ENCODE peak calls at places on chromosome 22, in four cellular contexts. Q is K562, R is HepG2, X is GM12878. C is an unnamed sample.

GRCh38 chr22:46777609-46777970 is 15.1 kb downstream of the TBC1D22A start:
- DNase-seq in Q (no peak), R (no peak), X (no peak), C (no peak)

GRCh38 chr22:36415415-36416168 is 27.8 kb upstream of the MYH9 start:
- DNase-seq in Q (no peak), R (no peak), X (no peak), C (no peak)

GRCh38 chr22:39567135-39567946 is 3.2 kb upstream of the CACNA1I start:
- DNase-seq in Q (no peak), R (no peak), X (no peak), C (no peak)

GRCh38 chr22:45525480-45525879 is 22.8 kb downstream of the FBLN1 start:
- DNase-seq in Q (no peak), R (no peak), X (no peak), C (no peak)

GRCh38 chr22:46030241-46030880 is 53.4 kb upstream of the WNT7B start:
- DNase-seq in Q (no peak), R (no peak), X (no peak), C (no peak)

GRCh38 chr22:19877626-19878339 is 23.1 kb upstream of the GNB1L start:
- DNase-seq in Q (no peak), R (no peak), X (no peak), C (no peak)

GRCh38 chr22:36405671-36406070 is 17.9 kb upstream of the MYH9 start:
- DNase-seq in Q (no peak), R (no peak), X (no peak), C (no peak)

GRCh38 chr22:46280063-46280817 is 12.4 kb downstream of the TTC38 start:
- DNase-seq in Q (no peak), R (no peak), X (no peak), C (no peak)

GRCh38 chr22:24810043-24810749 is 4.2 kb downstream of the SGSM1 start:
- DNase-seq in Q (no peak), R (no peak), X (no peak), C (no peak)

GRCh38 chr22:44919691-44920090 is 90.1 kb downstream of the PHF21B start:
- DNase-seq in Q (no peak), R (no peak), X (no peak), C (no peak)

GRCh38 chr22:20084547-20085413 is 4.7 kb downstream of the DGCR8 start:
- DNase-seq in Q (peak), R (peak), X (no peak), C (peak)

GRCh38 chr22:28581020-28581419 is 98.6 kb downstream of the TTC28 start:
- DNase-seq in Q (no peak), R (no peak), X (no peak), C (no peak)

GRCh38 chr22:28955817-28956216 is 72.4 kb downstream of the ZNRF3 start:
- DNase-seq in Q (no peak), R (no peak), X (peak), C (no peak)

GRCh38 chr22:24137595-24137994 is 43.7 kb upstream of the SUSD2 start:
- DNase-seq in Q (no peak), R (no peak), X (no peak), C (no peak)

GRCh38 chr22:36644333-36644757 is 59.2 kb downstream of the CACNG2 start:
- DNase-seq in Q (peak), R (peak), X (no peak), C (peak)

GRCh38 chr22:23218867-23219251 is 38.5 kb downstream of the BCR start:
- DNase-seq in Q (no peak), R (peak), X (no peak), C (peak)

GRCh38 chr22:46842606-46843005 is 80.2 kb downstream of the TBC1D22A start:
- DNase-seq in Q (no peak), R (no peak), X (no peak), C (no peak)

GRCh38 chr22:37138879-37139561 is 10.7 kb downstream of the IL2RB start:
- DNase-seq in Q (no peak), R (no peak), X (no peak), C (no peak)

GRCh38 chr22:23557036-23557435 is 23.1 kb downstream of the IGLL1 start:
- DNase-seq in Q (no peak), R (no peak), X (no peak), C (no peak)

GRCh38 chr22:39729141-39729934 is 158.8 kb downstream of the CACNA1I start:
- DNase-seq in Q (no peak), R (no peak), X (no peak), C (no peak)

GRCh38 chr22:18032455-18033101 is 8.2 kb upstream of the MICAL3 start:
- DNase-seq in Q (no peak), R (no peak), X (no peak), C (no peak)

GRCh38 chr22:40624770-40625169 is 11.7 kb downstream of the MRTFA start:
- DNase-seq in Q (no peak), R (no peak), X (no peak), C (no peak)

GRCh38 chr22:23181763-23182288 is 1.5 kb downstream of the BCR start:
- DNase-seq in Q (no peak), R (no peak), X (no peak), C (no peak)

GRCh38 chr22:45254388-45254787 is 13.7 kb upstream of the KIAA0930 start:
- DNase-seq in Q (no peak), R (no peak), X (no peak), C (no peak)

GRCh38 chr22:41600976-41601375 is 11.3 kb upstream of the PMM1 start:
- DNase-seq in Q (no peak), R (no peak), X (no peak), C (no peak)

GRCh38 chr22:35072939-35073338 is 7.0 kb downstream of the ISX start:
- DNase-seq in Q (no peak), R (no peak), X (no peak), C (no peak)

GRCh38 chr22:46537946-46538815 is 761 bp upstream of the CELSR1 start:
- DNase-seq in Q (no peak), R (no peak), X (no peak), C (no peak)

GRCh38 chr22:45455212-45455611 is 41.7 kb downstream of the RIBC2 start:
- DNase-seq in Q (no peak), R (no peak), X (no peak), C (no peak)

GRCh38 chr22:37021710-37022482 is 2.4 kb downstream of the MPST start:
- DNase-seq in Q (peak), R (no peak), X (no peak), C (peak)

GRCh38 chr22:17912942-17913704 is 111.2 kb downstream of the MICAL3 start:
- DNase-seq in Q (no peak), R (no peak), X (no peak), C (no peak)

GRCh38 chr22:19691721-19692341 is 22.5 kb upstream of the SEPTIN5 start:
- DNase-seq in Q (peak), R (no peak), X (no peak), C (peak)

GRCh38 chr22:39240841-39241631 is 3.7 kb downstream of the PDGFB start:
- DNase-seq in Q (no peak), R (peak), X (no peak), C (no peak)

GRCh38 chr22:18056161-18056666 is 21.6 kb upstream of the PEX26 start:
- DNase-seq in Q (peak), R (peak), X (no peak), C (no peak)

GRCh38 chr22:19619144-19620009 is 94.9 kb upstream of the SEPTIN5 start:
- DNase-seq in Q (no peak), R (no peak), X (peak), C (no peak)

GRCh38 chr22:45240810-45241631 is at the start of gene KIAA0930:
- DNase-seq in Q (peak), R (peak), X (no peak), C (peak)

DNA sequence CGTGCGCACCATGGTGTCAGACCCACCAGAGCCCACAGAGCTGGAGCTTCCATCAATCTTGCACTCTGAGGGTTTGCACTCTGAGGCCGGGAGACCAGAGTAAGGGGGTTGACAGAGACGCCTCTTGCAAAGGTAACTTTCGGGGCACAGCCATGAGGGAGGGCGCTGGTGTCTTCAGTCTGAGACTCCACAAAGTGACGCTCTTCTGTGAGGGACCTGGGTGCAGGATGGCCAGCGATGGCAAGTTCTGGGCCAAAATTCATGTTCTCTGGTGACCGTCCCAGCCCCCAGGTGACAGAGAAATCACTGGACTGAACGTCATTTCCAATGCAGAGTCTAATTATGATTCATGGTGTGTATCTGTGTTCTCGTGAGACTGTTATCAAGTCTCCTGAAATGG is 1395.2 kb downstream of the TBC1D22A start:
- DNase-seq in Q (no peak), R (no peak), X (no peak), C (no peak)
- TF ChIP-seq FOXK2 in Q (no peak), R (no peak), X (no peak), C (no peak)

GRCh38 chr22:50208430-50208938 is 7.7 kb downstream of the SELENOO start:
- DNase-seq in Q (no peak), R (no peak), X (no peak), C (no peak)
- TF ChIP-seq FOXK2 in Q (no peak), R (no peak), X (no peak), C (no peak)

DNA sequence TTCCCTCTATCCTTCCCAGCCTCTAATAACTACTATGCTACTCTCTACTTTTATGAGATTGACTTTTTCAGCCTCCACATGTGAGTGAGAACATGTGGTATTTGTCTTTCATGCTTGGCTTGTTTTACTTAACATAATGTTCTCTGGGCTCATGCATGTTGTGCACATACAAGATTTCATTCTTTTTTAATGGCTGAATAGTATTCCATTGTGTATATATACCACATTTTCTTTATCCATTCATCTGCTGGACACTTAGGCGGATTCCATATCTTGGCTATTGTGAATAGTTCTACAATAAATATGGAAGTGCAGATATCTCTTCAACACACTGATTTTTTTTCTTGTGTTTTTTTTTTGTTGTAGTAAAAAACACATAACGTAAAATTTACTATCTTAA is 19.4 kb downstream of the OSBP2 start:
- DNase-seq in Q (no peak), R (no peak), X (no peak), C (no peak)
- TF ChIP-seq FOXK2 in Q (no peak), R (no peak), X (no peak), C (no peak)

GRCh38 chr22:38205261-38206128 is 3.7 kb downstream of the MAFF start:
- DNase-seq in Q (no peak), R (no peak), X (no peak), C (no peak)
- TF ChIP-seq FOXK2 in Q (no peak), R (no peak), X (no peak), C (no peak)

GRCh38 chr22:32801436-32802290 is at the start of gene TIMP3:
- DNase-seq in Q (peak), R (no peak), X (no peak), C (peak)
- TF ChIP-seq FOXK2 in Q (no peak), R (no peak), X (no peak), C (no peak)

DNA sequence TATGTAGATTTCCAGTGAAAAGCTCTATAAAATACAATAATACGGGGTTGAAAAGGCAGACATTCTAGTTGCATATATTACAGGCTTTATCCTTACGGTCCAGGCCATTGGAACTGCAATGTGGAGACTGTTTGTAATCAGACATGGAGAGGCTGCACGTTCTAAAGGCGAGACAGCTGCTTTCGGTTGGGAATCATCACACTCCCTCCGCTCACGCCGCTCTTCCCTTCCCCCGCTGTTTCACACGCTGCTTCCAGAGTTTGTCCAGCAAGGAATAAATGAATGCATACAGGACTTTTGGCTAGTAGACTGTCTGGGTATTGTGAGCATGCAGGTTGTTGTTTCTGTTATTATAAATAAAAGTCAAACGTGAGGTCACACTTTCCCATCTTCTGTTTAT is 13.5 kb upstream of the EFCAB6 start:
- DNase-seq in Q (no peak), R (no peak), X (no peak), C (no peak)
- TF ChIP-seq FOXK2 in Q (no peak), R (no peak), X (no peak), C (no peak)

GRCh38 chr22:21945453-21946261 is 7.0 kb downstream of the PPM1F start:
- DNase-seq in Q (no peak), R (no peak), X (no peak), C (no peak)

GRCh38 chr22:21946262-21946925 is 6.3 kb downstream of the PPM1F start:
- DNase-seq in Q (no peak), R (no peak), X (no peak), C (no peak)

GRCh38 chr22:21948390-21948789 is 4.3 kb downstream of the PPM1F start:
- DNase-seq in Q (peak), R (no peak), X (no peak), C (no peak)

GRCh38 chr22:21948824-21949568 is 3.7 kb downstream of the PPM1F start:
- DNase-seq in Q (no peak), R (no peak), X (no peak), C (no peak)

GRCh38 chr22:21947040-21948014 is 5.3 kb downstream of the PPM1F start:
- DNase-seq in Q (peak), R (peak), X (no peak), C (peak)
- TF ChIP-seq FOXK2 in Q (no peak), R (no peak), X (no peak), C (no peak)

GRCh38 chr22:27480487-27480886 is 321.1 kb downstream of the MN1 start:
- DNase-seq in Q (no peak), R (peak), X (no peak), C (no peak)
- TF ChIP-seq FOXK2 in Q (no peak), R (no peak), X (no peak), C (no peak)

GRCh38 chr22:42920101-42920820 is 63.2 kb upstream of the ARFGAP3 start:
- DNase-seq in Q (no peak), R (no peak), X (no peak), C (no peak)

GRCh38 chr22:42925598-42925997 is 68.5 kb upstream of the ARFGAP3 start:
- DNase-seq in Q (no peak), R (no peak), X (no peak), C (no peak)

GRCh38 chr22:42924436-42924835 is 67.4 kb upstream of the ARFGAP3 start:
- DNase-seq in Q (no peak), R (no peak), X (no peak), C (no peak)

GRCh38 chr22:42921301-42921700 is 64.2 kb upstream of the ARFGAP3 start:
- DNase-seq in Q (no peak), R (no peak), X (no peak), C (no peak)

DNA sequence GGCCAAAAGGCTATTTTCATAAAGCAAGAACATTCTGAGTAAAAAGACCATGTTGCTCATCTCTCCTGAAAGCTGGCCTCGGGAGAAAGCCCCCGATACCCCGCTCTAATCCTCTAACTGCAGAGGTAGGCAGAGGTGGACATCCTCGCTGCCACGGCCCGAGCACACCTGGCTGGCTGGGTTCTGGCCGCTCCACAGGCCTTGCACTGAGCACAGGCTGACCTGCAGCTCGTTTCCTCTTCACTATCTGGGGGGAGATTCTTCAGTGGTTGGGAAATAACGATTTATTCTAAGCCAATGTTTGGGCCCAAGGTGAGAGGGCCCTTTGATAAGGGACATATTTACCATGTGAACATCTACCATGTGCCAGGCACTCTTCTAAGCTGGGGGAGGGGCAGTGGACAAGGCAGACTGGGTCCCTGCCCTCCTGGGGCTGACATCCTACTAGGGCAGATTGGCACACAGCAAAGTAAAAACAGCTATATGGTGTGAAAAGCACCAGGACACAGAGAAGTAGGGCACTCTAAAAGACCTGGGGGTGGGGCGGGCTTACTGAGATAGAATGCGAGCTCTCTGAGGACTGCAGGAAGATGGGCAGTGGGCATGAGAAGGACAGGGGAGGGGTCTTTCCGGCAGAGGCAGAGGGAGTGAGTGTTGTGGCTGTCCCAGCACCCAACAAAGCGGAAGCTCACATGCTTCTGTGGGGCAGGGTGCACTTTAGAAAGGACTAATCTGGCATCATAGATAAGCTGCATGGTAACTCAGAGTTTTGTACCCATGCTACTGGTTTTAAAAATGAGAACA is 65.5 kb upstream of the ARFGAP3 start:
- DNase-seq in Q (no peak), R (no peak), X (no peak), C (no peak)
- TF ChIP-seq FOXK2 in Q (no peak), R (no peak), X (no peak), C (no peak)

GRCh38 chr22:31098633-31099110 is 8.7 kb downstream of the SELENOM start:
- DNase-seq in Q (peak), R (no peak), X (no peak), C (no peak)
- TF ChIP-seq FOXK2 in Q (no peak), R (no peak), X (no peak), C (no peak)